ENCODE peak calls at places on chromosomes 4 and X, in six cellular contexts. N, T, O, K, G and J are unnamed samples.

GRCh38 chr4:17168571-17168970 is 270.1 kb upstream of the LDB2 start:
- DNase-seq in N (peak; percentile 89), T (no peak), O (peak; percentile 37), K (no peak), G (no peak), J (no peak)

GRCh38 chrX:23668335-23668734 is 1.0 kb downstream of the PRDX4 start:
- DNase-seq in N (no peak), T (no peak), O (no peak), K (no peak), G (no peak), J (peak; percentile 0)

GRCh38 chrX:56564182-56564885 is 907 bp downstream of the UBQLN2 start:
- DNase-seq in N (peak; percentile 16), T (peak; percentile 10), O (peak; percentile 31), K (peak; percentile 14), G (peak; percentile 5), J (peak; percentile 10)

GRCh38 chrX:109600114-109600710 is 24.8 kb downstream of the KCNE5 start:
- DNase-seq in N (peak; percentile 38), T (peak; percentile 15), O (no peak), K (no peak), G (no peak), J (no peak)

GRCh38 chr4:99946346-99947189 is at the start of gene DNAJB14:
- DNase-seq in N (peak; percentile 87), T (peak; percentile 85), O (no peak), K (peak; percentile 76), G (peak; percentile 85), J (peak; percentile 83)

GRCh38 chr4:157127571-157127970 is 51.6 kb downstream of the GLRB start:
- DNase-seq in N (no peak), T (no peak), O (no peak), K (no peak), G (no peak), J (no peak)

GRCh38 chrX:39809326-39809725 is 288.4 kb downstream of the BCOR start:
- DNase-seq in N (no peak), T (no peak), O (peak; percentile 18), K (no peak), G (no peak), J (no peak)

GRCh38 chrX:104288269-104288668 is 33.5 kb upstream of the ESX1 start:
- DNase-seq in N (peak; percentile 6), T (no peak), O (no peak), K (no peak), G (no peak), J (no peak)

GRCh38 chrX:97529801-97530200 is 646.1 kb downstream of the RPA4 start:
- DNase-seq in N (peak; percentile 95), T (no peak), O (no peak), K (no peak), G (no peak), J (no peak)

GRCh38 chr4:158068063-158068462 is 104.8 kb downstream of the GASK1B start:
- DNase-seq in N (peak; percentile 58), T (no peak), O (no peak), K (no peak), G (no peak), J (no peak)

GRCh38 chrX:134484039-134484438 is 24.1 kb downstream of the HPRT1 start:
- DNase-seq in N (peak; percentile 70), T (no peak), O (no peak), K (no peak), G (peak; percentile 13), J (peak; percentile 38)

GRCh38 chrX:19630228-19630627 is 114.9 kb upstream of the MAP3K15 start:
- DNase-seq in N (no peak), T (no peak), O (no peak), K (no peak), G (no peak), J (peak; percentile 3)

GRCh38 chr4:498328-498919 is 532 bp downstream of the ZNF721 start:
- DNase-seq in N (no peak), T (no peak), O (no peak), K (no peak), G (no peak), J (peak; percentile 10)

GRCh38 chrX:91414710-91415109 is 19.9 kb upstream of the PABPC5 start:
- DNase-seq in N (no peak), T (no peak), O (no peak), K (no peak), G (no peak), J (no peak)

GRCh38 chr4:172850838-172851237 is 317.8 kb upstream of the GALNT7 start:
- DNase-seq in N (peak; percentile 36), T (no peak), O (peak; percentile 87), K (no peak), G (no peak), J (no peak)

GRCh38 chr4:15234585-15235126 is 193.2 kb upstream of the C1QTNF7 start:
- DNase-seq in N (peak; percentile 90), T (no peak), O (peak; percentile 70), K (no peak), G (no peak), J (no peak)

GRCh38 chr4:76087007-76087769 is 12.7 kb downstream of the ART3 start:
- DNase-seq in N (peak; percentile 80), T (peak; percentile 40), O (peak; percentile 25), K (peak; percentile 52), G (no peak), J (peak; percentile 75)

GRCh38 chr4:2827874-2828751 is 15.5 kb upstream of the ADD1 start:
- DNase-seq in N (no peak), T (no peak), O (no peak), K (no peak), G (no peak), J (no peak)

GRCh38 chr4:2626231-2626630 is 89.8 kb downstream of the FAM193A start:
- DNase-seq in N (no peak), T (no peak), O (no peak), K (no peak), G (no peak), J (no peak)

GRCh38 chrX:53265771-53266170 is 15.6 kb downstream of the IQSEC2 start:
- DNase-seq in N (peak; percentile 65), T (no peak), O (no peak), K (no peak), G (no peak), J (no peak)

GRCh38 chr4:90815569-90815968 is 688.4 kb downstream of the CCSER1 start:
- DNase-seq in N (no peak), T (no peak), O (no peak), K (no peak), G (no peak), J (no peak)

DNA sequence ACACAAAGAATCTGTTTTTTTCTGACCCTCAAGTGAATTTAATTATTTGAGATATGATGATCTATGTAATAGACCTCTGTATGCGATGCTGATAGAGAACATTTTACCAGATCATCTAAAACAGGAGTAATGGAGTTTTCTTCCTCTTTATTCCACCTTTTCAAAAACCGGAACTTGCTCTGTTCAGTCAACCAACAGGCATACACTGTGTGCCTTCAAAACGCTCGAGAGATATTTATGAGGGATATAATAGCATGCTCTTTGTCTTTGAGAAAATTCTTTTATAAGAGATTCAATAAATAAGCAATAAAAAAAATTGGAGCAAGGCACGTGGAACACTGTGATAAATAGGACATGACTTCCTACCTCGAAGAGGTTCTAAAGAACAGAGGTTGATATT is 2.0 kb downstream of the NYX start:
- DNase-seq in N (no peak), T (no peak), O (no peak), K (no peak), G (no peak), J (no peak)
- H3K4me3 ChIP-seq in N (no peak overlapping the region), T (peak overlapping the region; percentile 32), O (no peak overlapping the region), K (no peak overlapping the region), G (no peak overlapping the region), J (no peak overlapping the region)

GRCh38 chr4:184396001-184396400 is 78.3 kb downstream of the IRF2 start:
- DNase-seq in N (no peak), T (no peak), O (no peak), K (no peak), G (no peak), J (no peak)

GRCh38 chr4:184397516-184398163 is 76.7 kb downstream of the IRF2 start:
- DNase-seq in N (peak; percentile 32), T (no peak), O (no peak), K (no peak), G (no peak), J (no peak)

GRCh38 chr4:184395451-184395917 is 78.9 kb downstream of the IRF2 start:
- DNase-seq in N (no peak), T (no peak), O (no peak), K (no peak), G (no peak), J (no peak)

GRCh38 chr4:184398741-184399504 is 75.4 kb downstream of the IRF2 start:
- DNase-seq in N (no peak), T (no peak), O (no peak), K (no peak), G (no peak), J (no peak)

GRCh38 chr4:184396570-184397515 is 77.5 kb downstream of the IRF2 start:
- DNase-seq in N (no peak), T (no peak), O (no peak), K (no peak), G (no peak), J (no peak)
- H3K4me3 ChIP-seq in N (no peak overlapping the region), T (no peak overlapping the region), O (no peak overlapping the region), K (no peak overlapping the region), G (no peak overlapping the region), J (no peak overlapping the region)

GRCh38 chr4:26611879-26612278 is 28.0 kb downstream of the TBC1D19 start:
- DNase-seq in N (no peak), T (no peak), O (no peak), K (no peak), G (no peak), J (no peak)
- H3K4me3 ChIP-seq in N (no peak overlapping the region), T (no peak overlapping the region), O (no peak overlapping the region), K (no peak overlapping the region), G (no peak overlapping the region), J (no peak overlapping the region)

GRCh38 chr4:6198768-6199343 is 1.5 kb downstream of the JAKMIP1 start:
- DNase-seq in N (peak; percentile 25), T (no peak), O (no peak), K (no peak), G (peak; percentile 33), J (no peak)

GRCh38 chr4:6199344-6199921 is 916 bp downstream of the JAKMIP1 start:
- DNase-seq in N (no peak), T (no peak), O (no peak), K (no peak), G (peak; percentile 54), J (no peak)

GRCh38 chr4:6201580-6202091 is 1.3 kb upstream of the JAKMIP1 start:
- DNase-seq in N (no peak), T (no peak), O (no peak), K (no peak), G (peak; percentile 61), J (peak; percentile 5)

GRCh38 chr4:6200011-6200921 is at the start of gene JAKMIP1:
- DNase-seq in N (peak; percentile 71), T (peak; percentile 68), O (no peak), K (peak; percentile 87), G (peak; percentile 83), J (peak; percentile 46)

GRCh38 chr4:6200922-6201362 is 593 bp upstream of the JAKMIP1 start:
- DNase-seq in N (no peak), T (no peak), O (no peak), K (no peak), G (peak; percentile 28), J (no peak)
- H3K4me3 ChIP-seq in N (peak overlapping the region; percentile 95), T (peak overlapping the region; percentile 21), O (no peak overlapping the region), K (no peak overlapping the region), G (no peak overlapping the region), J (peak overlapping the region; percentile 58)

DNA sequence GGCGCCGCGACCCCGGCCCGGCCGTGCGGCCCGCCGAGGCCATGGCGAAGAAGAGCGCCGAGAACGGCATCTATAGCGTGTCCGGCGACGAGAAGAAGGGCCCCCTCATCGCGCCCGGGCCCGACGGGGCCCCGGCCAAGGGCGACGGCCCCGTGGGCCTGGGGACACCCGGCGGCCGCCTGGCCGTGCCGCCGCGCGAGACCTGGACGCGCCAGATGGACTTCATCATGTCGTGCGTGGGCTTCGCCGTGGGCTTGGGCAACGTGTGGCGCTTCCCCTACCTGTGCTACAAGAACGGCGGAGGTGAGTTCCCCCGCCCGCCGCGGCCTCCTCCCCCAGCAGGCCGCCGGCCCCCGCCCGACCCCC is 791 bp downstream of the SLC6A8 start:
- DNase-seq in N (no peak), T (no peak), O (no peak), K (no peak), G (no peak), J (no peak)
- H3K4me3 ChIP-seq in N (peak overlapping the region; percentile 51), T (peak overlapping the region; percentile 82), O (peak overlapping the region; percentile 51), K (no peak overlapping the region), G (no peak overlapping the region), J (peak overlapping the region; percentile 41)